ENCODE peak calls at places on chromosomes 11 and 22, in seven cellular contexts. K is GOT3, F is T-helper 9 cell, A is AML-193, O is nephron progenitor cell, H is cardiac fibroblast, N is T-cell. U is an unnamed sample.

GRCh38 chr22:38201718-38202436 is at the start of gene MAFF:
- DNase-seq in K (peak; percentile 94), F (peak; percentile 84), A (peak; percentile 68), O (peak; percentile 96), H (peak; percentile 99), N (peak; percentile 76), U (peak; percentile 86)

GRCh38 chr11:6599884-6600390 is 3.5 kb downstream of the RRP8 start:
- DNase-seq in K (no peak), F (no peak), A (no peak), O (no peak), H (no peak), N (no peak), U (no peak)

GRCh38 chr11:65476632-65477270 is 22.1 kb upstream of the MALAT1 start:
- DNase-seq in K (no peak), F (peak; percentile 28), A (no peak), O (no peak), H (no peak), N (no peak), U (no peak)

GRCh38 chr11:109033627-109034340 is 368.9 kb downstream of the DDX10 start:
- DNase-seq in K (no peak), F (no peak), A (no peak), O (no peak), H (peak; percentile 97), N (no peak), U (no peak)

GRCh38 chr11:118789501-118790356 is 1.2 kb downstream of the DDX6 start:
- DNase-seq in K (no peak), F (peak; percentile 16), A (peak; percentile 23), O (no peak), H (peak; percentile 42), N (peak; percentile 31), U (no peak)

GRCh38 chr11:17651681-17652080 is 67.7 kb upstream of the MYOD1 start:
- DNase-seq in K (no peak), F (no peak), A (no peak), O (no peak), H (no peak), N (no peak), U (no peak)

GRCh38 chr11:117827521-117828511 is 3.3 kb upstream of the FXYD2 start:
- DNase-seq in K (no peak), F (no peak), A (no peak), O (no peak), H (no peak), N (peak; percentile 27), U (no peak)

GRCh38 chr11:65505434-65506315 is 6.8 kb downstream of the MALAT1 start:
- DNase-seq in K (no peak), F (no peak), A (no peak), O (no peak), H (peak; percentile 62), N (no peak), U (no peak)

GRCh38 chr11:44623321-44623715 is 57.9 kb downstream of the CD82 start:
- DNase-seq in K (no peak), F (no peak), A (no peak), O (no peak), H (no peak), N (no peak), U (no peak)

GRCh38 chr22:27152883-27153282 is 495.5 kb downstream of the MIAT start:
- DNase-seq in K (no peak), F (no peak), A (no peak), O (no peak), H (no peak), N (no peak), U (no peak)

GRCh38 chr11:112248216-112248615 is 12.4 kb downstream of the PLET1 start:
- DNase-seq in K (no peak), F (no peak), A (no peak), O (no peak), H (peak; percentile 48), N (no peak), U (no peak)

GRCh38 chr11:34997872-34998548 is 81.6 kb downstream of the PDHX start:
- DNase-seq in K (no peak), F (no peak), A (peak; percentile 58), O (no peak), H (peak; percentile 69), N (no peak), U (no peak)

GRCh38 chr11:5737672-5738071 is 1.4 kb downstream of the OR56B1 start:
- DNase-seq in K (no peak), F (no peak), A (no peak), O (no peak), H (peak; percentile 63), N (no peak), U (no peak)

GRCh38 chr11:76164081-76164480 is 42.2 kb downstream of the WNT11 start:
- DNase-seq in K (no peak), F (no peak), A (no peak), O (no peak), H (no peak), N (no peak), U (no peak)

GRCh38 chr11:112004389-112004788 is 20.8 kb upstream of the DLAT start:
- DNase-seq in K (no peak), F (no peak), A (no peak), O (no peak), H (no peak), N (no peak), U (no peak)